ENCODE peak calls at places on chromosomes 11 and 22, in six cellular contexts. One of them, this sample, is unnamed.

GRCh38 chr22:17272511-17272991 is 53.3 kb upstream of the ADA2 start:
- DNase-seq in GM23248: no peak
- DNase-seq in Caco-2: no peak
- DNase-seq in dorsolateral prefrontal cortex: no peak
- DNase-seq in fibroblast of the aortic adventitia: no peak
- DNase-seq in left ventricle myocardium inferior: no peak
- DNase-seq in this sample: no peak

GRCh38 chr22:44805663-44806062 is 53.3 kb downstream of the ARHGAP8 start:
- DNase-seq in GM23248: no peak
- DNase-seq in Caco-2: no peak
- DNase-seq in dorsolateral prefrontal cortex: no peak
- DNase-seq in fibroblast of the aortic adventitia: no peak
- DNase-seq in left ventricle myocardium inferior: no peak
- DNase-seq in this sample: peak

GRCh38 chr11:70128435-70128906 is 50.4 kb downstream of the ANO1 start:
- DNase-seq in GM23248: peak
- DNase-seq in Caco-2: no peak
- DNase-seq in dorsolateral prefrontal cortex: no peak
- DNase-seq in fibroblast of the aortic adventitia: no peak
- DNase-seq in left ventricle myocardium inferior: no peak
- DNase-seq in this sample: no peak

GRCh38 chr22:33047744-33048143 is 10.4 kb downstream of the SYN3 start:
- DNase-seq in GM23248: no peak
- DNase-seq in Caco-2: no peak
- DNase-seq in dorsolateral prefrontal cortex: no peak
- DNase-seq in fibroblast of the aortic adventitia: no peak
- DNase-seq in left ventricle myocardium inferior: no peak
- DNase-seq in this sample: no peak

GRCh38 chr11:112278803-112279202 is 18.1 kb upstream of the PLET1 start:
- DNase-seq in GM23248: no peak
- DNase-seq in Caco-2: no peak
- DNase-seq in dorsolateral prefrontal cortex: no peak
- DNase-seq in fibroblast of the aortic adventitia: no peak
- DNase-seq in left ventricle myocardium inferior: no peak
- DNase-seq in this sample: no peak

GRCh38 chr11:85809191-85809590 is 1.8 kb downstream of the SYTL2 start:
- DNase-seq in GM23248: no peak
- DNase-seq in Caco-2: no peak
- DNase-seq in dorsolateral prefrontal cortex: no peak
- DNase-seq in fibroblast of the aortic adventitia: no peak
- DNase-seq in left ventricle myocardium inferior: no peak
- DNase-seq in this sample: no peak

GRCh38 chr11:119578466-119579220 is 150.4 kb downstream of the NECTIN1 start:
- DNase-seq in GM23248: no peak
- DNase-seq in Caco-2: no peak
- DNase-seq in dorsolateral prefrontal cortex: no peak
- DNase-seq in fibroblast of the aortic adventitia: no peak
- DNase-seq in left ventricle myocardium inferior: no peak
- DNase-seq in this sample: no peak

GRCh38 chr11:1123970-1124369 is 33.8 kb upstream of the MUC5AC start:
- DNase-seq in GM23248: no peak
- DNase-seq in Caco-2: no peak
- DNase-seq in dorsolateral prefrontal cortex: no peak
- DNase-seq in fibroblast of the aortic adventitia: no peak
- DNase-seq in left ventricle myocardium inferior: no peak
- DNase-seq in this sample: no peak

GRCh38 chr11:123674297-123674696 is 19.9 kb upstream of the SCN3B start:
- DNase-seq in GM23248: no peak
- DNase-seq in Caco-2: no peak
- DNase-seq in dorsolateral prefrontal cortex: no peak
- DNase-seq in fibroblast of the aortic adventitia: no peak
- DNase-seq in left ventricle myocardium inferior: no peak
- DNase-seq in this sample: no peak

GRCh38 chr22:32329202-32329645 is 28.4 kb upstream of the RFPL3 start:
- DNase-seq in GM23248: no peak
- DNase-seq in Caco-2: no peak
- DNase-seq in dorsolateral prefrontal cortex: no peak
- DNase-seq in fibroblast of the aortic adventitia: no peak
- DNase-seq in left ventricle myocardium inferior: no peak
- DNase-seq in this sample: no peak

GRCh38 chr11:6681949-6682348 is 1.2 kb downstream of the MRPL17 start:
- DNase-seq in GM23248: peak
- DNase-seq in Caco-2: no peak
- DNase-seq in dorsolateral prefrontal cortex: no peak
- DNase-seq in fibroblast of the aortic adventitia: no peak
- DNase-seq in left ventricle myocardium inferior: no peak
- DNase-seq in this sample: no peak

GRCh38 chr11:130728185-130729160 is 187.8 kb downstream of the SNX19 start:
- DNase-seq in GM23248: no peak
- DNase-seq in Caco-2: no peak
- DNase-seq in dorsolateral prefrontal cortex: no peak
- DNase-seq in fibroblast of the aortic adventitia: no peak
- DNase-seq in left ventricle myocardium inferior: no peak
- DNase-seq in this sample: no peak

GRCh38 chr11:46701078-46701654 is 335 bp downstream of the ZNF408 start:
- DNase-seq in GM23248: peak
- DNase-seq in Caco-2: no peak
- DNase-seq in dorsolateral prefrontal cortex: no peak
- DNase-seq in fibroblast of the aortic adventitia: no peak
- DNase-seq in left ventricle myocardium inferior: no peak
- DNase-seq in this sample: no peak

GRCh38 chr11:110121204-110121603 is 28.0 kb downstream of the ZC3H12C start:
- DNase-seq in GM23248: peak
- DNase-seq in Caco-2: no peak
- DNase-seq in dorsolateral prefrontal cortex: no peak
- DNase-seq in fibroblast of the aortic adventitia: peak
- DNase-seq in left ventricle myocardium inferior: no peak
- DNase-seq in this sample: no peak

GRCh38 chr22:49676783-49677494 is 150.7 kb downstream of the BRD1 start:
- DNase-seq in GM23248: no peak
- DNase-seq in Caco-2: no peak
- DNase-seq in dorsolateral prefrontal cortex: no peak
- DNase-seq in fibroblast of the aortic adventitia: no peak
- DNase-seq in left ventricle myocardium inferior: no peak
- DNase-seq in this sample: no peak

GRCh38 chr11:26399336-26399735 is 67.4 kb downstream of the ANO3 start:
- DNase-seq in GM23248: no peak
- DNase-seq in Caco-2: no peak
- DNase-seq in dorsolateral prefrontal cortex: no peak
- DNase-seq in fibroblast of the aortic adventitia: no peak
- DNase-seq in left ventricle myocardium inferior: no peak
- DNase-seq in this sample: no peak

GRCh38 chr11:86781546-86781945 is 18.8 kb upstream of the PRSS23 start:
- DNase-seq in GM23248: no peak
- DNase-seq in Caco-2: no peak
- DNase-seq in dorsolateral prefrontal cortex: no peak
- DNase-seq in fibroblast of the aortic adventitia: no peak
- DNase-seq in left ventricle myocardium inferior: no peak
- DNase-seq in this sample: no peak

GRCh38 chr11:11998091-11998781 is 10.2 kb downstream of the DKK3 start:
- DNase-seq in GM23248: peak
- DNase-seq in Caco-2: no peak
- DNase-seq in dorsolateral prefrontal cortex: no peak
- DNase-seq in fibroblast of the aortic adventitia: peak
- DNase-seq in left ventricle myocardium inferior: no peak
- DNase-seq in this sample: no peak

GRCh38 chr22:49930596-49931412 is 12.4 kb downstream of the CRELD2 start:
- DNase-seq in GM23248: peak
- DNase-seq in Caco-2: peak
- DNase-seq in dorsolateral prefrontal cortex: peak
- DNase-seq in fibroblast of the aortic adventitia: peak
- DNase-seq in left ventricle myocardium inferior: peak
- DNase-seq in this sample: no peak

GRCh38 chr11:399731-400211 is 5.8 kb downstream of the PKP3 start:
- DNase-seq in GM23248: peak
- DNase-seq in Caco-2: no peak
- DNase-seq in dorsolateral prefrontal cortex: no peak
- DNase-seq in fibroblast of the aortic adventitia: no peak
- DNase-seq in left ventricle myocardium inferior: no peak
- DNase-seq in this sample: no peak

GRCh38 chr11:21785351-21785750 is 407.5 kb upstream of the ANO5 start:
- DNase-seq in GM23248: no peak
- DNase-seq in Caco-2: no peak
- DNase-seq in dorsolateral prefrontal cortex: no peak
- DNase-seq in fibroblast of the aortic adventitia: no peak
- DNase-seq in left ventricle myocardium inferior: no peak
- DNase-seq in this sample: no peak

GRCh38 chr22:43895986-43896645 is 4.3 kb upstream of the PNPLA5 start:
- DNase-seq in GM23248: no peak
- DNase-seq in Caco-2: no peak
- DNase-seq in dorsolateral prefrontal cortex: no peak
- DNase-seq in fibroblast of the aortic adventitia: no peak
- DNase-seq in left ventricle myocardium inferior: no peak
- DNase-seq in this sample: no peak

GRCh38 chr11:62245271-62245753 is 3.3 kb downstream of the SCGB1D2 start:
- DNase-seq in GM23248: peak
- DNase-seq in Caco-2: peak
- DNase-seq in dorsolateral prefrontal cortex: no peak
- DNase-seq in fibroblast of the aortic adventitia: peak
- DNase-seq in left ventricle myocardium inferior: no peak
- DNase-seq in this sample: no peak

GRCh38 chr22:39634530-39635399 is 64.2 kb downstream of the CACNA1I start:
- DNase-seq in GM23248: peak
- DNase-seq in Caco-2: no peak
- DNase-seq in dorsolateral prefrontal cortex: peak
- DNase-seq in fibroblast of the aortic adventitia: peak
- DNase-seq in left ventricle myocardium inferior: no peak
- DNase-seq in this sample: no peak

DNA sequence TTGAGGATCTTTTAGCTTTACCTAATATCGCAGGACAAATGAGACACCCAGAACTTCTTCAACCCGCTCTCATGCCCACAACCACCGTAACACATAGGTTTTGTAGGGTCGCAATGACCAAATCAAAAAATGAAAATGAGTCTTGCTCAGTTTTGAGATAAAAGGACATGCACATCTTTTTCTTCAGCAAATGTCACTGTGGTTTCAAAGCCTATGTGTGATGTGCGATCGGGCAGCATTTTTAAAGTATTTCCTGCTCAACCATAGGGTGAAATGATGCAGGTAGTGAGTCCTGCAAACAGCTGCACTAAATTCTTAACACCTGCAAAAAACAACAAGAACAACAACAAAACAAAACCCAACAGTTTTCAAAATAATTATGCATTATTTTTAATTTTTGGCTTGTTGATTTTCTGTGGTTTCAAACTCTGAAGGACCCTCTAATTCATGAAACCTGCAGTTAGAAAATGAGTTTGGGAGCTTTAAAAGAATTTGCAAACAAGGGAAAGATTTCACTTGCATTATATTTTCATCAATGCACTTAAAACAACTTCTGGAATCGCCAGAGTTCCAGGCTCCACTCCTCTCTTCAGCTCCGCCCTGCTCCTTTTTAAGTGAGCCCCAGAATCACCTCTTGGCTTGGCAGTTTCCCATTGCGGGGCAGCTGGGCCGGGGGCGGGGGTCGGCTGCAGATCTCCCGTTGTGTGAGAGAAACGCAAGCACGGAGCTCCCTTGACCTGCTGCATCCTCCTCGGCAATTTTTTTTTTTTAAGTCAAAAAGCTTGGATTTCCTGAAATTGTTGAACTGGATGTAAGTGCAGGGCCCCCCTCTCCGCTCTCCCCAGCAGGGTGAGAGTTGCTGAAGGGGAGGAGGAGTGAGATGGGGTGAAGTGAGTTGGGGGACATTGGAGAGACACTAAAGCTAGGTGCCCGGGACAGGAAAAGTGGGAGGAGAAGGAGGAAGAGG is 79.5 kb downstream of the PRR5L start:
- DNase-seq in GM23248: peak
- DNase-seq in Caco-2: no peak
- DNase-seq in dorsolateral prefrontal cortex: no peak
- DNase-seq in fibroblast of the aortic adventitia: no peak
- DNase-seq in left ventricle myocardium inferior: no peak
- DNase-seq in this sample: no peak
- H3K4me3 ChIP-seq in GM23248: peak
- H3K4me3 ChIP-seq in Caco-2: peak
- H3K4me3 ChIP-seq in dorsolateral prefrontal cortex: no peak
- H3K4me3 ChIP-seq in fibroblast of the aortic adventitia: peak
- H3K4me3 ChIP-seq in left ventricle myocardium inferior: peak
- H3K4me3 ChIP-seq in this sample: no peak

DNA sequence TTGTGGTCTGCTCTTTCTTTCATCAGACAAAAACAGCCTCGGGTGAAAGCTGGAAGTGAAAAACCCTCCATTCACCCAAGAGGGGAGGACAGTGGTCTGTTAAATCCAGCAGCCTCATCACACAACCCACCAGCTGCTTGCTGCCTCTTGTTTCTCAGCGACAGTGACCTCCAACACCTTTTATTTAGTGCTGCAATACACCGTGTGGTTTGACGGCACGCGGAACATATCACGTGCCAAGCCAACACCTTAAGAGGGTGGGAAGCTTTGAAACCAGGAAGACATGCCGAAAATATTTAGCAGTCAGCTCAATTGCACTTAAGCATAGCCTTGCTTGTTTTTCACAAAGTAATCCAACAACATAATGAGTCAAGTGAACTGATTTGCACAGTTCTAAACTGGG is 39.8 kb upstream of the POGLUT3 start:
- DNase-seq in GM23248: no peak
- DNase-seq in Caco-2: no peak
- DNase-seq in dorsolateral prefrontal cortex: no peak
- DNase-seq in fibroblast of the aortic adventitia: no peak
- DNase-seq in left ventricle myocardium inferior: no peak
- DNase-seq in this sample: peak
- H3K4me3 ChIP-seq in GM23248: no peak
- H3K4me3 ChIP-seq in Caco-2: no peak
- H3K4me3 ChIP-seq in dorsolateral prefrontal cortex: no peak
- H3K4me3 ChIP-seq in fibroblast of the aortic adventitia: no peak
- H3K4me3 ChIP-seq in left ventricle myocardium inferior: no peak
- H3K4me3 ChIP-seq in this sample: peak

GRCh38 chr11:65290448-65291165 is 24.1 kb upstream of the CDC42EP2 start:
- DNase-seq in GM23248: peak
- DNase-seq in Caco-2: no peak
- DNase-seq in dorsolateral prefrontal cortex: peak
- DNase-seq in fibroblast of the aortic adventitia: peak
- DNase-seq in left ventricle myocardium inferior: peak
- DNase-seq in this sample: no peak

GRCh38 chr11:65293909-65294381 is 20.7 kb upstream of the CDC42EP2 start:
- DNase-seq in GM23248: no peak
- DNase-seq in Caco-2: no peak
- DNase-seq in dorsolateral prefrontal cortex: no peak
- DNase-seq in fibroblast of the aortic adventitia: no peak
- DNase-seq in left ventricle myocardium inferior: peak
- DNase-seq in this sample: no peak

GRCh38 chr11:65292866-65293265 is 21.8 kb upstream of the CDC42EP2 start:
- DNase-seq in GM23248: no peak
- DNase-seq in Caco-2: no peak
- DNase-seq in dorsolateral prefrontal cortex: no peak
- DNase-seq in fibroblast of the aortic adventitia: no peak
- DNase-seq in left ventricle myocardium inferior: no peak
- DNase-seq in this sample: no peak

GRCh38 chr11:65288706-65289536 is 25.7 kb upstream of the CDC42EP2 start:
- DNase-seq in GM23248: no peak
- DNase-seq in Caco-2: no peak
- DNase-seq in dorsolateral prefrontal cortex: peak
- DNase-seq in fibroblast of the aortic adventitia: no peak
- DNase-seq in left ventricle myocardium inferior: peak
- DNase-seq in this sample: peak

GRCh38 chr11:65291613-65292012 is 23.1 kb upstream of the CDC42EP2 start:
- DNase-seq in GM23248: peak
- DNase-seq in Caco-2: peak
- DNase-seq in dorsolateral prefrontal cortex: peak
- DNase-seq in fibroblast of the aortic adventitia: peak
- DNase-seq in left ventricle myocardium inferior: no peak
- DNase-seq in this sample: no peak
- H3K4me3 ChIP-seq in GM23248: peak
- H3K4me3 ChIP-seq in Caco-2: no peak
- H3K4me3 ChIP-seq in dorsolateral prefrontal cortex: peak
- H3K4me3 ChIP-seq in fibroblast of the aortic adventitia: peak
- H3K4me3 ChIP-seq in left ventricle myocardium inferior: peak
- H3K4me3 ChIP-seq in this sample: no peak

GRCh38 chr11:19087658-19088057 is 27.1 kb upstream of the MRGPRX2 start:
- DNase-seq in GM23248: peak
- DNase-seq in Caco-2: no peak
- DNase-seq in dorsolateral prefrontal cortex: no peak
- DNase-seq in fibroblast of the aortic adventitia: peak
- DNase-seq in left ventricle myocardium inferior: no peak
- DNase-seq in this sample: no peak
- H3K4me3 ChIP-seq in GM23248: no peak
- H3K4me3 ChIP-seq in Caco-2: no peak
- H3K4me3 ChIP-seq in dorsolateral prefrontal cortex: no peak
- H3K4me3 ChIP-seq in fibroblast of the aortic adventitia: no peak
- H3K4me3 ChIP-seq in left ventricle myocardium inferior: no peak
- H3K4me3 ChIP-seq in this sample: no peak